ENCODE peak calls at places on chromosomes 5 and 9, in seven cellular contexts. V is progenitor cell of endocrine pancreas, F is AG04450, R is transverse colon, G is brain microvascular endothelial cell, U is suprapubic skin, Q is GM20000. L is an unnamed sample.

GRCh38 chr9:32706004-32706749 is 70.7 kb upstream of the TAF1L start:
- DNase-seq in Q (no peak), V (no peak), F (no peak), U (no peak), R (no peak), G (no peak), L (no peak)

GRCh38 chr5:55231476-55232193 is 1.8 kb downstream of the CCNO start:
- DNase-seq in U (no peak), Q (peak), G (no peak), R (peak), V (peak), F (no peak), L (no peak)

GRCh38 chr9:116635908-116636307 is 51.2 kb upstream of the TRIM32 start:
- DNase-seq in V (no peak), U (no peak), R (no peak), F (no peak), Q (no peak), G (no peak), L (no peak)

GRCh38 chr5:103021310-103021709 is 98.6 kb downstream of the GIN1 start:
- DNase-seq in R (no peak), G (peak), F (no peak), U (no peak), V (no peak), Q (no peak), L (no peak)

GRCh38 chr5:179806250-179807045 is at the start of gene MGAT4B:
- DNase-seq in F (no peak), Q (peak), R (peak), U (peak), V (peak), G (no peak), L (no peak)

GRCh38 chr9:18255158-18255629 is 218.8 kb upstream of the ADAMTSL1 start:
- DNase-seq in U (peak), V (peak), Q (peak), R (peak), G (peak), F (peak), L (peak)

GRCh38 chr9:89160797-89161196 is 17.8 kb downstream of the SHC3 start:
- DNase-seq in Q (no peak), G (no peak), V (no peak), U (no peak), R (no peak), F (no peak), L (no peak)

GRCh38 chr9:33202552-33203300 is 35.6 kb upstream of the B4GALT1 start:
- DNase-seq in G (peak), V (no peak), U (no peak), F (no peak), Q (peak), R (peak), L (no peak)

GRCh38 chr5:176685010-176685409 is 37.7 kb downstream of the TSPAN17 start:
- DNase-seq in Q (no peak), U (no peak), V (no peak), R (no peak), F (no peak), G (no peak), L (no peak)

GRCh38 chr5:104179057-104179456 is 616.5 kb upstream of the NUDT12 start:
- DNase-seq in U (no peak), R (peak), F (no peak), G (peak), V (no peak), Q (peak), L (no peak)

GRCh38 chr9:127991017-127991756 is 10.4 kb upstream of the EEIG1 start:
- DNase-seq in U (no peak), Q (no peak), R (peak), V (no peak), G (no peak), F (no peak), L (no peak)

GRCh38 chr5:173697931-173698579 is 81.6 kb upstream of the BOD1 start:
- DNase-seq in U (no peak), V (no peak), G (no peak), Q (peak), F (no peak), R (peak), L (no peak)

GRCh38 chr5:173835131-173835530 is 53.0 kb upstream of the CPEB4 start:
- DNase-seq in R (no peak), V (no peak), Q (no peak), G (no peak), F (no peak), U (no peak), L (no peak)

GRCh38 chr5:39214912-39215709 is 4.3 kb downstream of the FYB1 start:
- DNase-seq in F (no peak), G (no peak), R (no peak), Q (no peak), V (no peak), U (no peak), L (no peak)

GRCh38 chr5:82164957-82165698 is 113.0 kb downstream of the RPS23 start:
- DNase-seq in G (peak), V (no peak), Q (no peak), R (no peak), F (no peak), U (no peak), L (no peak)

GRCh38 chr5:162995568-162995967 is 441.8 kb upstream of the CCNG1 start:
- DNase-seq in Q (no peak), F (no peak), R (no peak), G (no peak), U (no peak), V (no peak), L (no peak)

DNA sequence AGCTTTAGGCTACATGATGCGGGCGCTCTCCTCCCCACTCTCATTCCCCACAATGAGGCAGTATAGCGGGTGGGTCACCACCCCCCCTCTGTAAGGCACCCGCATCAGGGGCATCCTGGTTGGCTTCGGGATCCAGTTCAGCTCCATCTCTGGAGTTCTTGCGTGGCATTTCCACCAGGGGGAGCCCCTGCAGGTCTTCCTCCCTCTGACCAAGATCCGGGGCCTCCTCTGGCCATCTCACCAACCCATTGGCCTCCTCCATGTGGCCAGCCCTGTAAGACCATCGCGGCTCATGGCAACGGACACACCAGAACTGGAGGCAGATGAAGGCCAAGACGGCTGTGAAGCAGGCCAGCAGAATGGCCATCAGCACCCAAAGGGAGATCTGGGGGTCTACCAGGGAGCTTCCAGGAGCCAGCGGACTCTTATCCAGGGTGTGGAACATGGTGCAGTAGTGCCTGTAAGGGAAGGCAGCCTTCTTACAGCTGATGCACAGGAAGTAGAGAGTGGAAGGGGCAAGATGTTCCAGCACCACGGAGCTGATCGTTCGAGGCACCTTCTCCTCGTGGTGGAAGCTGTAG is 77.0 kb downstream of the CYFIP2 start:
- DNase-seq in Q (peak), F (no peak), U (no peak), G (peak), R (peak), V (no peak), L (no peak)
- TF ChIP-seq CTCF in Q (peak), F (peak), U (no peak), G (peak), R (peak), V (peak), L (peak)

GRCh38 chr5:64784451-64785025 is 15.8 kb downstream of the CWC27 start:
- DNase-seq in V (peak), G (peak), Q (peak), U (peak), R (peak), F (peak), L (peak)
- TF ChIP-seq CTCF in V (peak), G (peak), Q (peak), U (peak), R (peak), F (peak), L (peak)

GRCh38 chr5:624951-625230 is 12.8 kb downstream of the CEP72 start:
- DNase-seq in F (no peak), U (no peak), G (no peak), R (no peak), V (no peak), Q (no peak), L (no peak)

GRCh38 chr5:624118-624950 is 12.2 kb downstream of the CEP72 start:
- DNase-seq in Q (no peak), U (no peak), V (no peak), G (no peak), R (no peak), F (no peak), L (no peak)

GRCh38 chr5:627840-628239 is 15.7 kb downstream of the CEP72 start:
- DNase-seq in Q (no peak), V (no peak), F (no peak), R (no peak), U (no peak), G (no peak), L (no peak)

GRCh38 chr5:625516-625915 is 13.4 kb downstream of the CEP72 start:
- DNase-seq in Q (no peak), F (no peak), V (no peak), U (no peak), R (no peak), G (no peak), L (no peak)

GRCh38 chr5:626850-627249 is 14.7 kb downstream of the CEP72 start:
- DNase-seq in R (no peak), V (no peak), U (no peak), G (peak), F (no peak), Q (no peak), L (no peak)
- TF ChIP-seq CTCF in R (no peak), V (no peak), U (no peak), G (peak), F (no peak), Q (no peak), L (no peak)

GRCh38 chr5:130198927-130199326 is 294.7 kb downstream of the CHSY3 start:
- DNase-seq in R (no peak), U (no peak), Q (peak), F (peak), G (peak), V (no peak), L (no peak)
- TF ChIP-seq CTCF in R (peak), U (no peak), Q (no peak), F (peak), G (peak), V (peak), L (no peak)

DNA sequence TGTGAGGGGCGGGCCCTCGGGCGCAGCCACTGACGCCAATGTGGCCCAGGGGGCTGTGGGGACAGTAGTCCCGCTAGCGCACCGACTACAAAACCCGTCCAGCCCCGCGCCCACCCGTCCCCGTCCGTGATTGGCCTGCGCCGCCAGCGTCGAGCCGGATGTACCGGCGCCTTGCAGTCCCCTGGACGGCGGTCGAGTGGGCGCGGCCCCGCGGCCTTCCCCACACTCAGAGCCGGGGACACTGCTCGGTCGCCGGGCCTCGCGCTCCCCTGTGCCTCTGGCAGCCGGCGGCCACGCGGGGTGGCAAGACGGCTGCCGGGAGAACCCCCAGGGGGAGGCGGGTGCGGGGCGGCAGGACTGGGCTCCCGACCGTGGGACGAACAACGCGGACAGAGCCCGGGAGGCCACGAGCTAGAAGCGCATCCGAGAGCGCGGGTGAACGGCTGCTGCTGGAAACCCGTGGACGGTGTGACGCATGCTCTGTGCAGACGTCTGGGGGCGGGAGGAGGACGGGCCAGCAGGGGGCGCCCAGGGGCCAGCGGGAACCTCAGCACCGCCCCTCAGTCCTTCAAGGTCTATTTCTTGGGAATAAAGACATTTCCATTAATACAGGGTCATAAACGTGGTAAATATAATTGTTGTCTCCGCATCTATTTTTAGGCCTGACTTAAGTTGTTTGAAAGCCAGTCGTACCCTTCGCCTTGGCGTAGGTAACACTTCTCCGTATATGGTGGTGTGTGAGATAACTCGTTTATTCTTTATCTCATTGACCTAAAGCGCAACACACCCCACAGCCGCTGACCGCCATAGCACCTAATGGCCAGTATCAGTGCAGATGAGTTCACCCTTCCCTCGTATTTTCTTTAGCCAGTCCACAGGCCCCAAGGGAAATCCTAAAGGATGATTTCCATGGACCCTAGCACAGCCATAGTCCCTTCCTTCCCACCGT is 629 bp upstream of the BICD2 start:
- DNase-seq in V (peak), G (peak), Q (peak), U (peak), F (peak), R (peak), L (peak)
- TF ChIP-seq CTCF in V (peak), G (peak), Q (peak), U (peak), F (peak), R (peak), L (peak)